ENCODE peak calls at places on chromosomes 2 and 18, in nine cellular contexts. P is CD8-positive, alpha-beta T cell; E is HFF-Myc; S is heart left ventricle; F is sigmoid colon; V is cardiac muscle cell; H is HFFc6; D is foreskin fibroblast; Z is GM12865. B is an unnamed sample.

GRCh38 chr2:85166021-85166420 is 32.8 kb downstream of the TCF7L1 start:
- DNase-seq in P (no peak), E (no peak), S (no peak), F (no peak), V (no peak), H (no peak), D (no peak), Z (no peak), B (no peak)

GRCh38 chr2:149661844-149662243 is 74.3 kb upstream of the MMADHC start:
- DNase-seq in P (no peak), E (no peak), S (no peak), F (no peak), V (peak; percentile 65), H (peak; percentile 59), D (peak; percentile 69), Z (no peak), B (peak; percentile 38)

GRCh38 chr2:159516241-159516758 is 100.0 kb downstream of the BAZ2B start:
- DNase-seq in P (peak; percentile 29), E (no peak), S (no peak), F (no peak), V (peak; percentile 38), H (peak; percentile 8), D (no peak), Z (peak; percentile 74), B (peak; percentile 37)

GRCh38 chr18:61900504-61901281 is 7.9 kb upstream of the RNF152 start:
- DNase-seq in P (no peak), E (no peak), S (no peak), F (no peak), V (no peak), H (no peak), D (no peak), Z (no peak), B (no peak)

GRCh38 chr2:28101892-28102291 is 211.4 kb downstream of the BABAM2 start:
- DNase-seq in P (no peak), E (no peak), S (no peak), F (no peak), V (peak; percentile 38), H (no peak), D (peak; percentile 23), Z (no peak), B (no peak)

GRCh38 chr2:110755494-110756078 is 23.2 kb downstream of the ACOXL start:
- DNase-seq in P (no peak), E (no peak), S (no peak), F (no peak), V (peak; percentile 30), H (no peak), D (no peak), Z (no peak), B (no peak)

GRCh38 chr2:18332477-18332876 is 228.0 kb downstream of the RDH14 start:
- DNase-seq in P (no peak), E (no peak), S (peak; percentile 18), F (no peak), V (no peak), H (no peak), D (no peak), Z (no peak), B (no peak)

GRCh38 chr2:151638188-151638933 is 95.9 kb downstream of the NEB start:
- DNase-seq in P (peak; percentile 31), E (no peak), S (no peak), F (no peak), V (no peak), H (no peak), D (no peak), Z (peak; percentile 61), B (peak; percentile 36)

GRCh38 chr18:55420977-55421611 is 166.9 kb downstream of the TCF4 start:
- DNase-seq in P (no peak), E (no peak), S (no peak), F (no peak), V (no peak), H (no peak), D (no peak), Z (no peak), B (no peak)

GRCh38 chr2:36785179-36785795 is 88.8 kb downstream of the VIT start:
- DNase-seq in P (peak; percentile 41), E (peak; percentile 48), S (peak; percentile 36), F (no peak), V (peak; percentile 81), H (peak; percentile 37), D (peak; percentile 32), Z (peak; percentile 72), B (peak; percentile 77)

GRCh38 chr18:46716827-46717226 is 40.0 kb downstream of the ST8SIA5 start:
- DNase-seq in P (no peak), E (no peak), S (no peak), F (peak; percentile 36), V (no peak), H (no peak), D (no peak), Z (no peak), B (no peak)

GRCh38 chr18:13124411-13124810 is 94.1 kb upstream of the LDLRAD4 start:
- DNase-seq in P (no peak), E (no peak), S (no peak), F (no peak), V (no peak), H (no peak), D (no peak), Z (no peak), B (no peak)

GRCh38 chr18:13120967-13121586 is 97.5 kb upstream of the LDLRAD4 start:
- DNase-seq in P (no peak), E (no peak), S (no peak), F (no peak), V (peak; percentile 25), H (peak; percentile 78), D (peak; percentile 67), Z (no peak), B (no peak)

DNA sequence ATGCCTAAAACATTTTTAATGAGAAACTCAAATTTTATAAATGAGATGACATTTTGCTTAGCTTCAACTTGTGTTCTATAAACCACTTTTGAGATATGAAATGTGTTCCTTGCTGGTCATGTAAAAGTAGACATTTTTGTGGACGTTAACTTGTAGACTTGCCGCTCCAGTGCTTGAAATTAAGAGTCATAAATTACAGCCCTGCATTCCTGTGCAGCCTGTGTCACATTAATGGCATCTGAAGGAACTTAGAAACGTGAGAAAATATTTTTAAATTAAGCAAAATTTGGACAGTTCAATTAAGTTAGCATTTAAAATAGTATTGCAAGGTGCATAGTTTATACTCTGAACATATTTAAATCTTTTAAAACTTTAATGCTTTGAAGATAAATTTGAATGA is 98.3 kb upstream of the LDLRAD4 start:
- DNase-seq in P (no peak), E (no peak), S (no peak), F (no peak), V (no peak), H (no peak), D (no peak), Z (no peak), B (no peak)
- TF ChIP-seq CTCF in P (no peak), E (no peak), S (no peak), F (no peak), V (no peak), H (no peak), D (no peak), Z (no peak), B (no peak)

GRCh38 chr2:101698419-101699190 is 1.1 kb downstream of the MAP4K4 start:
- DNase-seq in P (no peak), E (no peak), S (no peak), F (no peak), V (peak; percentile 42), H (no peak), D (no peak), Z (no peak), B (no peak)

GRCh38 chr2:101696272-101697123 is 1.0 kb upstream of the MAP4K4 start:
- DNase-seq in P (peak; percentile 30), E (no peak), S (peak; percentile 45), F (no peak), V (peak; percentile 36), H (no peak), D (no peak), Z (no peak), B (peak; percentile 33)

GRCh38 chr2:101699191-101699938 is 1.9 kb downstream of the MAP4K4 start:
- DNase-seq in P (peak; percentile 51), E (no peak), S (no peak), F (no peak), V (no peak), H (no peak), D (no peak), Z (no peak), B (no peak)

GRCh38 chr2:101697794-101698418 is 399 bp downstream of the MAP4K4 start:
- DNase-seq in P (peak; percentile 28), E (no peak), S (peak; percentile 25), F (no peak), V (peak; percentile 15), H (no peak), D (no peak), Z (no peak), B (no peak)

GRCh38 chr2:101697124-101697793 is at the start of gene MAP4K4:
- DNase-seq in P (peak; percentile 78), E (peak; percentile 52), S (peak; percentile 89), F (peak; percentile 92), V (peak; percentile 91), H (peak; percentile 85), D (peak; percentile 83), Z (peak; percentile 50), B (peak; percentile 81)
- TF ChIP-seq CTCF in P (no peak), E (peak; percentile 10), S (no peak), F (no peak), V (peak; percentile 32), H (peak; percentile 69), D (peak; percentile 14), Z (no peak), B (no peak)

DNA sequence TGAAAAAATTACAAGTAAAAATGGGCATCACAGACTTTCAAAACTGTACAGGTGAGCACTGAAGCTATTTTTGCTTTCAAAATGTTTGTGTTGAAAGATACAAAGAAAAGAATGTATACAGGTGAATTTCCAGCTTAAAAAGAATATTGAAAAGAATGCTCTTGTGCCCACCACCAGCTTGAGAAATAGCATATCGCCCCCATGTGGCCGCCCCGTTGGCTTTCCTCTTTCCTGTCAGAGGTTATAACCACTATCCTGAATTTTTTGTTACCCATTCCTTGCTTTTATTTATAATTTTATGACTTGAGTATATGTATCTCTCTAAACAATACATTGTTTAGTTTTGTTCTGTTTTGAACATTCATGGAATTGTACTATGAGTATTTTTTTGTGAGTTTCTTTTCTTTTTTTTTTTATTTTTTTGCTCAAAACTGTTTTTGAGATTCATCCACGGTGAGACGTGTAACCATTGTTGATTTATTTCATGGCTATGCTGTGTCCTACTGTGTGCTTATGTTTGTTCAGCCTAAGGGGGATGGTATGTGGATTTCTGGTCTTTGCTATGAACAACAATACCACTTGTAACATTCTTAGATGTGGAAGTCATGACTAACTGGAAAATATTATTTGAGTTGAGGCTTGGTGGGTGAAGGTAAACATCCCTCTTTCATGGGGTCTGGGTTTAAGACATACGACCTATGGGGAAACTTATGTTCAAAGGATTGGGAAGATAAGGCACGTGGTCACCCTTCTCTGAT is 11.6 kb downstream of the TRPM8 start:
- DNase-seq in P (no peak), E (no peak), S (no peak), F (no peak), V (peak; percentile 63), H (no peak), D (no peak), Z (peak; percentile 16), B (peak; percentile 65)
- TF ChIP-seq CTCF in P (peak; percentile 32), E (peak; percentile 61), S (peak; percentile 25), F (no peak), V (peak; percentile 76), H (peak; percentile 78), D (peak; percentile 44), Z (peak; percentile 40), B (peak; percentile 60)

DNA sequence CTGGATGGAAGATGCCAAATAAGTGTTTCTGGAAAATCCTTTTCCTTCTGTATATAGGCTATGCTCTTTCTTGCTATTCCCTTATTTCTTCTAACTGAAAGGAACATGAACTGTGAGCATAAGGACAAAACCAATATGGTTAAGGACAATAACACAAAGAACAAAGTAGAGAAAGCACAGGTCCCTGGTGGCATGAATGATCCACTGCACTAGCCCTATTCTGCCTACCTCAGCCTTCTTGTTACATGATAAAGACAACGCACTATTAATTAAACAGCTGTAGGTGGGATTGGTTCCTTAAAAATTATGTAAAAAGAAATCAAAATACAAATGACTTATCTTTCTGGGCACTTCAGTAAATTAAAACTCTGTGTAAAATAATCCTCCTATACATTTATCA is 1.9 kb upstream of the WDR75 start:
- DNase-seq in P (no peak), E (no peak), S (no peak), F (no peak), V (no peak), H (no peak), D (no peak), Z (no peak), B (no peak)
- TF ChIP-seq CTCF in P (no peak), E (peak; percentile 15), S (no peak), F (no peak), V (no peak), H (peak; percentile 57), D (no peak), Z (no peak), B (peak; percentile 22)